ENCODE peak calls at places on chromosomes 6 and 20, in four cellular contexts. A is left lung, V is adrenal gland, J is Peyer's patch. F is an unnamed sample.

GRCh38 chr20:48794360-48794759 is 33.4 kb downstream of the PREX1 start:
- DNase-seq in A (no peak), J (no peak), V (no peak), F (peak)

GRCh38 chr20:19292254-19292653 is 79.8 kb downstream of the SLC24A3 start:
- DNase-seq in A (no peak), V (no peak), J (no peak), F (no peak)

GRCh38 chr6:8387942-8388437 is 47.4 kb downstream of the SLC35B3 start:
- DNase-seq in J (no peak), A (no peak), V (no peak), F (no peak)

GRCh38 chr20:54173653-54174451 is at the start of gene CYP24A1:
- DNase-seq in A (no peak), J (no peak), V (no peak), F (peak)

GRCh38 chr20:31718952-31719643 is 3.6 kb downstream of the BCL2L1 start:
- DNase-seq in A (peak), J (no peak), V (no peak), F (no peak)

GRCh38 chr20:2521369-2522305 is 12.9 kb upstream of the ZNF343 start:
- DNase-seq in J (peak), A (no peak), V (peak), F (no peak)

GRCh38 chr6:10478187-10479040 is 42.7 kb upstream of the GCNT2 start:
- DNase-seq in J (no peak), A (no peak), V (no peak), F (no peak)

GRCh38 chr6:47836639-47837038 is 54.8 kb downstream of the OPN5 start:
- DNase-seq in V (no peak), A (no peak), J (no peak), F (no peak)

GRCh38 chr6:69917834-69918233 is 51.5 kb downstream of the COL19A1 start:
- DNase-seq in V (no peak), A (no peak), J (no peak), F (no peak)

GRCh38 chr20:57323034-57323433 is 6.6 kb upstream of the SPO11 start:
- DNase-seq in J (no peak), V (no peak), A (no peak), F (no peak)

DNA sequence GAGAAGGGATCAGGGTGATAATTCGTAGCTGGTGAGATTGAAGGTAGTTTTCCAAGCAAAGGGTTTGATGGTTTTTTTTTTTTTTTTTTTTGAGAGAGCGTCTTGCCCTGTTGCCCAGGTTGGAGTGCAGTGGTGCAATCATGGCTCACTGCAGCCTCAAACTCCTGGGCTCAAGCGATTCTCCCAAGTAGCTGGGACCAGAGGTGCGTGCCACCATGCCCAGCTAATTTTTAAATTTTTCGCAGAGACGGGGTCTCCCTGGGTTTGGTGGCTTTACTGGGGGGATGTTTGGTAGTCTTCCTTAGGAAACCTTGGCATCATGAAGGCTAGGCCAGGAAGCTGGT is 76.8 kb upstream of the RNF24 start:
- DNase-seq in V (no peak), J (peak), A (no peak), F (peak)
- TF ChIP-seq CTCF in V (no peak), J (no peak), A (no peak), F (no peak)

GRCh38 chr6:111604259-111605099 is 1.2 kb downstream of the TRAF3IP2 start:
- DNase-seq in V (peak), A (no peak), J (peak), F (no peak)
- H3K27ac ChIP-seq in V (peak), A (peak), J (peak), F (peak)

GRCh38 chr6:134741193-134741521 is 208.7 kb downstream of the ALDH8A1 start:
- DNase-seq in V (no peak), J (no peak), A (no peak), F (no peak)
- TF ChIP-seq CTCF in V (no peak), J (no peak), A (no peak), F (no peak)

GRCh38 chr6:151437401-151437800 is 14.5 kb downstream of the RMND1 start:
- DNase-seq in J (no peak), A (no peak), V (no peak), F (no peak)

GRCh38 chr6:151440498-151440897 is 11.4 kb downstream of the RMND1 start:
- DNase-seq in J (no peak), V (no peak), A (no peak), F (no peak)

GRCh38 chr6:151436300-151436699 is 15.6 kb downstream of the RMND1 start:
- DNase-seq in J (no peak), V (no peak), A (no peak), F (no peak)

GRCh38 chr6:151434369-151434768 is 17.6 kb downstream of the RMND1 start:
- DNase-seq in J (no peak), A (no peak), V (no peak), F (no peak)

GRCh38 chr6:151436814-151437213 is 15.1 kb downstream of the RMND1 start:
- DNase-seq in V (no peak), J (no peak), A (no peak), F (no peak)
- H3K27ac ChIP-seq in V (no peak), J (no peak), A (no peak), F (no peak)

GRCh38 chr6:36368921-36369880 is 18.3 kb downstream of the ETV7 start:
- DNase-seq in J (no peak), V (no peak), A (peak), F (peak)
- TF ChIP-seq CTCF in J (no peak), V (no peak), A (no peak), F (no peak)